ENCODE peak calls at places on chromosomes 3 and 15, in ten cellular contexts. V is BJ, F is neural progenitor cell, N is right lobe of liver, G is colonic mucosa, L is choroid plexus epithelial cell, A is omental fat pad, P is A549, M is fibroblast of lung, T is heart left ventricle. I is an unnamed sample.

GRCh38 chr3:30681276-30682211 is 75.1 kb downstream of the TGFBR2 start:
- DNase-seq in A (no peak), N (peak), F (peak), G (peak), T (peak), V (peak), P (no peak), M (peak), L (peak), I (no peak)

GRCh38 chr3:134709563-134710312 is 58.9 kb upstream of the KY start:
- DNase-seq in V (no peak), T (no peak), P (no peak), L (no peak), M (no peak), A (no peak), N (no peak), F (no peak), G (no peak), I (no peak)

GRCh38 chr3:175392653-175393052 is 533.5 kb downstream of the NAALADL2 start:
- DNase-seq in V (no peak), A (no peak), P (no peak), L (peak), N (no peak), M (peak), T (no peak), F (no peak), G (no peak), I (no peak)

GRCh38 chr15:88246666-88247446 is 9.7 kb downstream of the NTRK3 start:
- DNase-seq in G (peak), F (peak), L (peak), A (peak), P (peak), N (peak), V (no peak), M (peak), T (peak), I (peak)

GRCh38 chr3:76651784-76652183 is 388.1 kb upstream of the ROBO2 start:
- DNase-seq in G (no peak), L (peak), P (no peak), A (no peak), F (peak), N (no peak), T (no peak), V (no peak), M (no peak), I (no peak)

GRCh38 chr3:195100903-195101591 is 169.9 kb downstream of the XXYLT1 start:
- DNase-seq in G (no peak), A (no peak), N (no peak), P (no peak), L (no peak), V (no peak), T (peak), F (no peak), M (peak), I (no peak)

GRCh38 chr3:119637679-119638525 is 22.5 kb downstream of the POPDC2 start:
- DNase-seq in M (peak), G (no peak), T (no peak), F (no peak), L (peak), P (no peak), V (peak), N (no peak), A (no peak), I (no peak)

GRCh38 chr15:61216519-61216918 is 12.6 kb downstream of the RORA start:
- DNase-seq in L (no peak), M (no peak), T (no peak), F (peak), A (no peak), G (no peak), V (no peak), P (no peak), N (no peak), I (no peak)

GRCh38 chr15:68576253-68577236 is 2.2 kb upstream of the CORO2B start:
- DNase-seq in V (no peak), A (no peak), G (no peak), F (no peak), P (no peak), N (no peak), L (no peak), M (no peak), T (no peak), I (no peak)

GRCh38 chr15:52378746-52379394 is 83.3 kb upstream of the MYO5C start:
- DNase-seq in F (no peak), M (no peak), G (no peak), T (no peak), P (no peak), V (no peak), L (no peak), N (no peak), A (no peak), I (no peak)

GRCh38 chr3:10219737-10220136 is 28.5 kb upstream of the TATDN2 start:
- DNase-seq in P (no peak), V (no peak), G (no peak), A (no peak), T (no peak), L (no peak), N (no peak), F (no peak), M (no peak), I (no peak)

GRCh38 chr15:70033529-70034140 is 64.1 kb downstream of the TLE3 start:
- DNase-seq in A (no peak), N (no peak), P (no peak), L (peak), T (no peak), V (no peak), M (peak), G (no peak), F (peak), I (no peak)

GRCh38 chr3:123720638-123721037 is 135.8 kb upstream of the HACD2 start:
- DNase-seq in A (no peak), L (no peak), G (no peak), F (no peak), N (no peak), V (no peak), T (no peak), P (no peak), M (no peak), I (no peak)

GRCh38 chr3:9727041-9727595 is 4.4 kb upstream of the BRPF1 start:
- DNase-seq in A (no peak), L (no peak), P (peak), F (peak), T (no peak), N (no peak), V (no peak), M (no peak), G (no peak), I (no peak)

GRCh38 chr15:66775127-66776105 is 73.4 kb downstream of the SMAD6 start:
- DNase-seq in L (peak), M (no peak), P (no peak), T (peak), G (no peak), A (no peak), F (no peak), V (no peak), N (peak), I (no peak)

GRCh38 chr3:125602752-125603649 is 7.7 kb upstream of the OSBPL11 start:
- DNase-seq in M (peak), L (peak), T (no peak), N (no peak), P (no peak), A (no peak), G (no peak), F (peak), V (no peak), I (no peak)

GRCh38 chr15:67120839-67121540 is 55.6 kb downstream of the SMAD3 start:
- DNase-seq in M (peak), P (peak), F (no peak), T (peak), V (no peak), A (peak), G (peak), L (peak), N (peak), I (peak)

GRCh38 chr3:55626284-55626675 is 139.2 kb upstream of the WNT5A start:
- DNase-seq in L (no peak), T (no peak), P (no peak), G (no peak), M (no peak), N (no peak), A (no peak), V (no peak), F (no peak), I (no peak)

GRCh38 chr15:76382987-76383728 is 46.6 kb downstream of the ISL2 start:
- DNase-seq in M (no peak), N (no peak), L (no peak), V (no peak), A (no peak), G (no peak), F (no peak), T (no peak), P (no peak), I (no peak)

GRCh38 chr3:148992027-148992634 is 791 bp downstream of the GYG1 start:
- DNase-seq in G (peak), N (peak), P (peak), T (peak), A (no peak), L (peak), F (peak), M (peak), V (no peak), I (no peak)

GRCh38 chr3:104438761-104439160 is 927.9 kb upstream of the ALCAM start:
- DNase-seq in F (no peak), L (no peak), V (no peak), P (no peak), A (no peak), G (no peak), M (no peak), N (no peak), T (no peak), I (no peak)

GRCh38 chr3:122416966-122417365 is 1.1 kb upstream of the WDR5B start:
- DNase-seq in A (no peak), N (no peak), G (no peak), F (peak), V (no peak), T (no peak), P (no peak), L (peak), M (peak), I (no peak)

GRCh38 chr3:18307529-18307928 is 117.6 kb downstream of the SATB1 start:
- DNase-seq in A (no peak), F (no peak), M (no peak), V (no peak), T (no peak), P (no peak), G (no peak), L (no peak), N (no peak), I (no peak)

GRCh38 chr3:10676905-10677304 is 139.1 kb upstream of the SLC6A11 start:
- DNase-seq in M (no peak), L (no peak), T (no peak), N (no peak), P (no peak), G (no peak), V (no peak), A (no peak), F (no peak), I (no peak)

GRCh38 chr3:33041909-33042308 is 55.0 kb downstream of the GLB1 start:
- DNase-seq in M (no peak), N (no peak), G (no peak), V (no peak), T (no peak), P (no peak), L (no peak), A (no peak), F (no peak), I (no peak)

GRCh38 chr3:195197764-195198423 is 73.1 kb downstream of the XXYLT1 start:
- DNase-seq in N (no peak), V (peak), P (peak), T (no peak), A (no peak), M (peak), F (no peak), L (peak), G (no peak), I (no peak)

GRCh38 chr3:49967307-49967706 is 27.4 kb downstream of the RBM6 start:
- DNase-seq in N (no peak), F (no peak), A (no peak), P (no peak), L (peak), M (peak), T (no peak), G (no peak), V (no peak), I (no peak)

GRCh38 chr15:29091666-29092065 is 178.0 kb downstream of the NSMCE3 start:
- DNase-seq in F (no peak), T (no peak), N (no peak), M (no peak), V (no peak), L (no peak), A (no peak), P (no peak), G (no peak), I (no peak)

GRCh38 chr3:87158823-87159222 is 68.3 kb upstream of the CHMP2B start:
- DNase-seq in L (no peak), F (no peak), N (no peak), M (no peak), A (no peak), P (no peak), T (no peak), G (no peak), V (no peak), I (no peak)

GRCh38 chr15:60116456-60117089 is 112.5 kb downstream of the FOXB1 start:
- DNase-seq in V (no peak), F (peak), P (no peak), T (no peak), M (no peak), N (no peak), A (no peak), G (no peak), L (no peak), I (no peak)

GRCh38 chr15:101250331-101250730 is 1.5 kb downstream of the CHSY1 start:
- DNase-seq in L (peak), N (no peak), T (no peak), V (peak), M (peak), A (no peak), G (no peak), P (no peak), F (peak), I (no peak)

GRCh38 chr3:7160689-7161088 is 299.8 kb downstream of the GRM7 start:
- DNase-seq in G (no peak), V (no peak), P (no peak), L (no peak), A (no peak), M (no peak), F (no peak), T (no peak), N (no peak), I (no peak)

GRCh38 chr3:39467394-39468107 is at the start of gene MOBP:
- DNase-seq in N (no peak), V (no peak), P (no peak), T (no peak), L (no peak), A (no peak), F (peak), M (no peak), G (no peak), I (no peak)

GRCh38 chr3:141305436-141305835 is 62.9 kb upstream of the ZBTB38 start:
- DNase-seq in N (no peak), M (peak), V (no peak), F (peak), G (no peak), T (no peak), P (peak), A (no peak), L (peak), I (no peak)

GRCh38 chr3:46353639-46354410 is at the start of gene CCR2:
- DNase-seq in L (no peak), V (no peak), F (no peak), G (no peak), T (no peak), A (no peak), P (no peak), N (no peak), M (no peak), I (no peak)

GRCh38 chr3:138186216-138186615 is 885 bp upstream of the ARMC8 start:
- DNase-seq in N (no peak), F (peak), A (no peak), P (no peak), L (peak), M (peak), V (no peak), G (no peak), T (no peak), I (no peak)

GRCh38 chr3:111764645-111765091 is 94.4 kb upstream of the PHLDB2 start:
- DNase-seq in P (no peak), T (no peak), L (peak), M (peak), A (no peak), V (no peak), G (no peak), N (peak), F (no peak), I (no peak)
- TF ChIP-seq CTCF in P (peak), T (no peak), L (peak), M (peak), A (no peak), V (no peak), G (no peak), N (no peak), F (no peak), I (no peak)

GRCh38 chr3:101229681-101230080 is 90.7 kb downstream of the IMPG2 start:
- DNase-seq in T (no peak), M (peak), A (no peak), G (no peak), F (no peak), V (no peak), P (no peak), L (peak), N (no peak), I (no peak)
- TF ChIP-seq CTCF in T (no peak), M (peak), A (no peak), G (no peak), F (no peak), V (peak), P (no peak), L (peak), N (no peak), I (no peak)

GRCh38 chr15:49622561-49622960 is 1.7 kb downstream of the DTWD1 start:
- DNase-seq in A (no peak), P (no peak), N (no peak), V (no peak), M (no peak), F (peak), L (peak), T (no peak), G (no peak), I (no peak)
- TF ChIP-seq CTCF in A (no peak), P (no peak), N (no peak), V (peak), M (peak), F (peak), L (peak), T (no peak), G (no peak), I (no peak)

DNA sequence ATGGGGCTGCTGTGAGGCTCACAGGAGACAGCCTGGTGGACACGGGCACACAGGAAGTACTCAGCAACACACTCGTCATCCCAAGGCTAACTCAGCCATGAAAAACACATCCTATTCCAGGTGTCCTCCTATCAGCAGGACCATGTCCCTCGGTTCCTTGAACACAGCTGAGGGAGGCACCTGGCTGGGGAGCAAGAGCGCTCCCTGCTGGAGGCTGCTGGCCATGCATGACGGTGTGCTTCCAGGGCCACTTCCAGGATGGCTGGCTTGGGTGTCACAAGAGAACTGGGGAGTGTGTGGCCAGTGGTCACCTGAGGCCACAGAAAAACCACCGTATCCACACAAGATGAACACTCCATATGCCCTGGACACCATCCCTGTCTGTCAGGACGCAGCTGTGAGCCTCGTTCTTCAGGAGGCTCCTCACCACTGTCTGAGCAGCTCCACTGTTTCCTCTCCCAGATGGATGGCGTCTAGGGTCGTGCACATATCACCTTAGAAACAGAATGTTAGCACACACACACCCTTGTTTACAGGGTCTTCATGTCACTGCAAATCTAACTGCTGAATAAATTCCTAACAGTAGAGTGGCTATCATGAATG is 31.0 kb downstream of the POC1A start:
- DNase-seq in L (peak), A (peak), P (peak), T (peak), N (peak), G (peak), M (peak), F (peak), V (no peak), I (peak)
- TF ChIP-seq CTCF in L (peak), A (no peak), P (peak), T (peak), N (peak), G (peak), M (peak), F (peak), V (peak), I (peak)

GRCh38 chr15:40953713-40954074 is 423 bp downstream of the CHAC1 start:
- DNase-seq in P (no peak), F (peak), T (no peak), A (no peak), M (no peak), L (no peak), V (no peak), G (no peak), N (no peak), I (no peak)

GRCh38 chr15:40952301-40952900 is 870 bp upstream of the CHAC1 start:
- DNase-seq in F (no peak), P (no peak), G (no peak), M (no peak), L (no peak), N (no peak), T (no peak), V (no peak), A (no peak), I (no peak)

GRCh38 chr15:40951764-40952163 is 1.5 kb upstream of the CHAC1 start:
- DNase-seq in N (no peak), M (no peak), V (no peak), G (no peak), F (no peak), P (no peak), T (no peak), A (no peak), L (no peak), I (no peak)

GRCh38 chr15:40955141-40955903 is 2.1 kb downstream of the CHAC1 start:
- DNase-seq in A (no peak), F (no peak), P (no peak), N (no peak), M (no peak), T (no peak), V (no peak), L (no peak), G (no peak), I (no peak)

DNA sequence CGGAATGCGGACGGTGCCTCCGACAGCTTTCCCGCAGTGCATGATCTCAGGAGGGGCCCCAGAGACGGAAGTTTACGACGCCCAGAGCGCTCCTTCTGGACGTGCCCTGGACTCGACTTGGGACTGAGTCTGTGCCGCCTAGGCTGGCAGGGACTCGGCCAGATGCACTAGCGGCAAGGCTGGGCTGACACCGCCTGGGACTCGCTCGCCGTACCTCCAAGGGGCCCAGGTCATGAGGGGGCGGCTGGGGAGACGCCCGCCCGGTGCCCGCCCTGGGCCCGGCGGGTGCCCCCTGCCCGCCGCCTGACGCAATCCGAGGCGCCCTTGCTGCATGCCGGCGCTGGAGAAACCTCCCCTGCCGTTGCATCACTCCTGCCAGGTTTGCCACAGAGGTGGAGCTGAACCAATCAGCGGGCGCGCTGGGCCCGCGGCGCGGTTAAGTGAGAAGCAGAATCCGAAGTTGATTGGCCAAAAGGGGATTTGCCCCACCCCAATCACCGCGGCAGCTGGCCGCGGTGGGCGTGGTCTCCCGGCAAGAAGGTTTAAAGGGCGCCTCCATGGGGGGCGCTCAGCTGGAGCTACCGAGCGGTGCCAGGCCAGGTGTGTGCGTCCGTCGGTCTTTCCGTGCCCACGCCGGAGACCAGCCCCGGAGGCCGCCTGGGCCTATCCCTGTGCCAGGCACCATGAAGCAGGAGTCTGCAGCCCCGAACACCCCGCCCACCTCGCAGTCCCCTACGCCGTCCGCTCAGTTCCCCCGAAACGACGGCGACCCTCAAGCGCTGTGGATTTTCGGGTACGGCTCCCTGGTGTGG is at the start of gene CHAC1:
- DNase-seq in G (peak), T (peak), M (peak), V (peak), F (peak), P (peak), L (peak), N (peak), A (peak), I (peak)
- TF ChIP-seq CTCF in G (no peak), T (peak), M (no peak), V (no peak), F (peak), P (no peak), L (no peak), N (no peak), A (no peak), I (peak)

GRCh38 chr3:171943262-171944108 is 95.9 kb upstream of the FNDC3B start:
- DNase-seq in F (no peak), L (no peak), P (no peak), G (no peak), A (no peak), V (no peak), M (no peak), T (no peak), N (no peak), I (no peak)
- TF ChIP-seq CTCF in F (peak), L (no peak), P (no peak), G (no peak), A (no peak), V (no peak), M (no peak), T (no peak), N (no peak), I (no peak)